ENCODE peak calls at places on chromosomes 2 and 18, in nine cellular contexts. One of them, this sample, is unnamed.

GRCh38 chr2:234425923-234426603 is 70.8 kb downstream of the ARL4C start:
- DNase-seq in stimulated activated CD4-positive, alpha-beta T cell treated with anti-CD3 and anti-CD28 coated beads, Interleukin-12 subunit alpha, Interleukin-12 subunit beta, amount 100 ng/mL, for 4 hours: no peak
- DNase-seq in IMR-90: no peak
- DNase-seq in psoas muscle: no peak
- DNase-seq in Right ventricle myocardium inferior: no peak
- DNase-seq in LoVo: peak; percentile 78
- DNase-seq in stimulated activated naive CD8-positive, alpha-beta T cell treated with anti-CD3 and anti-CD28 coated beads, Interleukin-15, Interleukin-2, amounts not matched to agents 100 U/mL and 50 U/mL, for 24 hours: peak; percentile 64
- DNase-seq in DMS153: no peak
- DNase-seq in activated CD4-positive, alpha-beta memory T cell treated with anti-CD3 and anti-CD28 coated beads, Interleukin-2, amount 10 ng/mL, durations not matched to agents 7 days and 5 days: peak; percentile 88
- DNase-seq in this sample: no peak

GRCh38 chr2:207876834-207877535 is 107.3 kb upstream of the FZD5 start:
- DNase-seq in stimulated activated CD4-positive, alpha-beta T cell treated with anti-CD3 and anti-CD28 coated beads, Interleukin-12 subunit alpha, Interleukin-12 subunit beta, amount 100 ng/mL, for 4 hours: no peak
- DNase-seq in IMR-90: no peak
- DNase-seq in psoas muscle: no peak
- DNase-seq in Right ventricle myocardium inferior: no peak
- DNase-seq in LoVo: no peak
- DNase-seq in stimulated activated naive CD8-positive, alpha-beta T cell treated with anti-CD3 and anti-CD28 coated beads, Interleukin-15, Interleukin-2, amounts not matched to agents 100 U/mL and 50 U/mL, for 24 hours: no peak
- DNase-seq in DMS153: no peak
- DNase-seq in activated CD4-positive, alpha-beta memory T cell treated with anti-CD3 and anti-CD28 coated beads, Interleukin-2, amount 10 ng/mL, durations not matched to agents 7 days and 5 days: no peak
- DNase-seq in this sample: no peak

GRCh38 chr2:220513573-220514288 is 886.3 kb downstream of the SLC4A3 start:
- DNase-seq in stimulated activated CD4-positive, alpha-beta T cell treated with anti-CD3 and anti-CD28 coated beads, Interleukin-12 subunit alpha, Interleukin-12 subunit beta, amount 100 ng/mL, for 4 hours: no peak
- DNase-seq in IMR-90: peak; percentile 20
- DNase-seq in psoas muscle: no peak
- DNase-seq in Right ventricle myocardium inferior: no peak
- DNase-seq in LoVo: no peak
- DNase-seq in stimulated activated naive CD8-positive, alpha-beta T cell treated with anti-CD3 and anti-CD28 coated beads, Interleukin-15, Interleukin-2, amounts not matched to agents 100 U/mL and 50 U/mL, for 24 hours: no peak
- DNase-seq in DMS153: no peak
- DNase-seq in activated CD4-positive, alpha-beta memory T cell treated with anti-CD3 and anti-CD28 coated beads, Interleukin-2, amount 10 ng/mL, durations not matched to agents 7 days and 5 days: no peak
- DNase-seq in this sample: no peak

GRCh38 chr2:11257078-11257477 is 87.4 kb downstream of the ROCK2 start:
- DNase-seq in stimulated activated CD4-positive, alpha-beta T cell treated with anti-CD3 and anti-CD28 coated beads, Interleukin-12 subunit alpha, Interleukin-12 subunit beta, amount 100 ng/mL, for 4 hours: no peak
- DNase-seq in IMR-90: no peak
- DNase-seq in psoas muscle: no peak
- DNase-seq in Right ventricle myocardium inferior: no peak
- DNase-seq in LoVo: no peak
- DNase-seq in stimulated activated naive CD8-positive, alpha-beta T cell treated with anti-CD3 and anti-CD28 coated beads, Interleukin-15, Interleukin-2, amounts not matched to agents 100 U/mL and 50 U/mL, for 24 hours: no peak
- DNase-seq in DMS153: no peak
- DNase-seq in activated CD4-positive, alpha-beta memory T cell treated with anti-CD3 and anti-CD28 coated beads, Interleukin-2, amount 10 ng/mL, durations not matched to agents 7 days and 5 days: no peak
- DNase-seq in this sample: no peak

GRCh38 chr18:11096411-11096810 is 53.0 kb downstream of the PIEZO2 start:
- DNase-seq in stimulated activated CD4-positive, alpha-beta T cell treated with anti-CD3 and anti-CD28 coated beads, Interleukin-12 subunit alpha, Interleukin-12 subunit beta, amount 100 ng/mL, for 4 hours: no peak
- DNase-seq in IMR-90: no peak
- DNase-seq in psoas muscle: no peak
- DNase-seq in Right ventricle myocardium inferior: no peak
- DNase-seq in LoVo: no peak
- DNase-seq in stimulated activated naive CD8-positive, alpha-beta T cell treated with anti-CD3 and anti-CD28 coated beads, Interleukin-15, Interleukin-2, amounts not matched to agents 100 U/mL and 50 U/mL, for 24 hours: no peak
- DNase-seq in DMS153: no peak
- DNase-seq in activated CD4-positive, alpha-beta memory T cell treated with anti-CD3 and anti-CD28 coated beads, Interleukin-2, amount 10 ng/mL, durations not matched to agents 7 days and 5 days: no peak
- DNase-seq in this sample: no peak

GRCh38 chr2:241217320-241218031 is 29.0 kb downstream of the ANO7 start:
- DNase-seq in stimulated activated CD4-positive, alpha-beta T cell treated with anti-CD3 and anti-CD28 coated beads, Interleukin-12 subunit alpha, Interleukin-12 subunit beta, amount 100 ng/mL, for 4 hours: peak; percentile 20
- DNase-seq in IMR-90: peak; percentile 72
- DNase-seq in psoas muscle: peak; percentile 74
- DNase-seq in Right ventricle myocardium inferior: peak; percentile 88
- DNase-seq in LoVo: peak; percentile 41
- DNase-seq in stimulated activated naive CD8-positive, alpha-beta T cell treated with anti-CD3 and anti-CD28 coated beads, Interleukin-15, Interleukin-2, amounts not matched to agents 100 U/mL and 50 U/mL, for 24 hours: peak; percentile 47
- DNase-seq in DMS153: no peak
- DNase-seq in activated CD4-positive, alpha-beta memory T cell treated with anti-CD3 and anti-CD28 coated beads, Interleukin-2, amount 10 ng/mL, durations not matched to agents 7 days and 5 days: no peak
- DNase-seq in this sample: peak; percentile 23

GRCh38 chr18:48539406-48540328 is 836 bp downstream of the CTIF start:
- DNase-seq in stimulated activated CD4-positive, alpha-beta T cell treated with anti-CD3 and anti-CD28 coated beads, Interleukin-12 subunit alpha, Interleukin-12 subunit beta, amount 100 ng/mL, for 4 hours: peak; percentile 12
- DNase-seq in IMR-90: peak; percentile 59
- DNase-seq in psoas muscle: peak; percentile 48
- DNase-seq in Right ventricle myocardium inferior: peak; percentile 83
- DNase-seq in LoVo: peak; percentile 37
- DNase-seq in stimulated activated naive CD8-positive, alpha-beta T cell treated with anti-CD3 and anti-CD28 coated beads, Interleukin-15, Interleukin-2, amounts not matched to agents 100 U/mL and 50 U/mL, for 24 hours: peak; percentile 26
- DNase-seq in DMS153: no peak
- DNase-seq in activated CD4-positive, alpha-beta memory T cell treated with anti-CD3 and anti-CD28 coated beads, Interleukin-2, amount 10 ng/mL, durations not matched to agents 7 days and 5 days: peak; percentile 27
- DNase-seq in this sample: no peak

GRCh38 chr2:216082805-216083204 is 1.1 kb downstream of the TMEM169 start:
- DNase-seq in stimulated activated CD4-positive, alpha-beta T cell treated with anti-CD3 and anti-CD28 coated beads, Interleukin-12 subunit alpha, Interleukin-12 subunit beta, amount 100 ng/mL, for 4 hours: no peak
- DNase-seq in IMR-90: peak; percentile 9
- DNase-seq in psoas muscle: no peak
- DNase-seq in Right ventricle myocardium inferior: peak; percentile 75
- DNase-seq in LoVo: no peak
- DNase-seq in stimulated activated naive CD8-positive, alpha-beta T cell treated with anti-CD3 and anti-CD28 coated beads, Interleukin-15, Interleukin-2, amounts not matched to agents 100 U/mL and 50 U/mL, for 24 hours: peak; percentile 28
- DNase-seq in DMS153: peak; percentile 9
- DNase-seq in activated CD4-positive, alpha-beta memory T cell treated with anti-CD3 and anti-CD28 coated beads, Interleukin-2, amount 10 ng/mL, durations not matched to agents 7 days and 5 days: peak; percentile 22
- DNase-seq in this sample: no peak

GRCh38 chr2:128311216-128311754 is 7.4 kb downstream of the HS6ST1 start:
- DNase-seq in stimulated activated CD4-positive, alpha-beta T cell treated with anti-CD3 and anti-CD28 coated beads, Interleukin-12 subunit alpha, Interleukin-12 subunit beta, amount 100 ng/mL, for 4 hours: no peak
- DNase-seq in IMR-90: no peak
- DNase-seq in psoas muscle: peak; percentile 14
- DNase-seq in Right ventricle myocardium inferior: peak; percentile 26
- DNase-seq in LoVo: no peak
- DNase-seq in stimulated activated naive CD8-positive, alpha-beta T cell treated with anti-CD3 and anti-CD28 coated beads, Interleukin-15, Interleukin-2, amounts not matched to agents 100 U/mL and 50 U/mL, for 24 hours: peak; percentile 0
- DNase-seq in DMS153: no peak
- DNase-seq in activated CD4-positive, alpha-beta memory T cell treated with anti-CD3 and anti-CD28 coated beads, Interleukin-2, amount 10 ng/mL, durations not matched to agents 7 days and 5 days: no peak
- DNase-seq in this sample: no peak

GRCh38 chr2:49210191-49210590 is 55.9 kb upstream of the FSHR start:
- DNase-seq in stimulated activated CD4-positive, alpha-beta T cell treated with anti-CD3 and anti-CD28 coated beads, Interleukin-12 subunit alpha, Interleukin-12 subunit beta, amount 100 ng/mL, for 4 hours: no peak
- DNase-seq in IMR-90: no peak
- DNase-seq in psoas muscle: no peak
- DNase-seq in Right ventricle myocardium inferior: no peak
- DNase-seq in LoVo: no peak
- DNase-seq in stimulated activated naive CD8-positive, alpha-beta T cell treated with anti-CD3 and anti-CD28 coated beads, Interleukin-15, Interleukin-2, amounts not matched to agents 100 U/mL and 50 U/mL, for 24 hours: no peak
- DNase-seq in DMS153: peak; percentile 47
- DNase-seq in activated CD4-positive, alpha-beta memory T cell treated with anti-CD3 and anti-CD28 coated beads, Interleukin-2, amount 10 ng/mL, durations not matched to agents 7 days and 5 days: no peak
- DNase-seq in this sample: no peak

GRCh38 chr18:9101730-9102390 is 639 bp upstream of the NDUFV2 start:
- DNase-seq in stimulated activated CD4-positive, alpha-beta T cell treated with anti-CD3 and anti-CD28 coated beads, Interleukin-12 subunit alpha, Interleukin-12 subunit beta, amount 100 ng/mL, for 4 hours: no peak
- DNase-seq in IMR-90: peak; percentile 86
- DNase-seq in psoas muscle: no peak
- DNase-seq in Right ventricle myocardium inferior: no peak
- DNase-seq in LoVo: peak; percentile 67
- DNase-seq in stimulated activated naive CD8-positive, alpha-beta T cell treated with anti-CD3 and anti-CD28 coated beads, Interleukin-15, Interleukin-2, amounts not matched to agents 100 U/mL and 50 U/mL, for 24 hours: no peak
- DNase-seq in DMS153: peak; percentile 45
- DNase-seq in activated CD4-positive, alpha-beta memory T cell treated with anti-CD3 and anti-CD28 coated beads, Interleukin-2, amount 10 ng/mL, durations not matched to agents 7 days and 5 days: no peak
- DNase-seq in this sample: peak; percentile 31

GRCh38 chr2:86566158-86566827 is 3.0 kb upstream of the CHMP3 start:
- DNase-seq in stimulated activated CD4-positive, alpha-beta T cell treated with anti-CD3 and anti-CD28 coated beads, Interleukin-12 subunit alpha, Interleukin-12 subunit beta, amount 100 ng/mL, for 4 hours: no peak
- DNase-seq in IMR-90: peak; percentile 15
- DNase-seq in psoas muscle: no peak
- DNase-seq in Right ventricle myocardium inferior: no peak
- DNase-seq in LoVo: no peak
- DNase-seq in stimulated activated naive CD8-positive, alpha-beta T cell treated with anti-CD3 and anti-CD28 coated beads, Interleukin-15, Interleukin-2, amounts not matched to agents 100 U/mL and 50 U/mL, for 24 hours: no peak
- DNase-seq in DMS153: no peak
- DNase-seq in activated CD4-positive, alpha-beta memory T cell treated with anti-CD3 and anti-CD28 coated beads, Interleukin-2, amount 10 ng/mL, durations not matched to agents 7 days and 5 days: no peak
- DNase-seq in this sample: no peak

GRCh38 chr18:79366177-79367094 is 29.3 kb upstream of the NFATC1 start:
- DNase-seq in stimulated activated CD4-positive, alpha-beta T cell treated with anti-CD3 and anti-CD28 coated beads, Interleukin-12 subunit alpha, Interleukin-12 subunit beta, amount 100 ng/mL, for 4 hours: no peak
- DNase-seq in IMR-90: peak; percentile 95
- DNase-seq in psoas muscle: no peak
- DNase-seq in Right ventricle myocardium inferior: no peak
- DNase-seq in LoVo: no peak
- DNase-seq in stimulated activated naive CD8-positive, alpha-beta T cell treated with anti-CD3 and anti-CD28 coated beads, Interleukin-15, Interleukin-2, amounts not matched to agents 100 U/mL and 50 U/mL, for 24 hours: no peak
- DNase-seq in DMS153: no peak
- DNase-seq in activated CD4-positive, alpha-beta memory T cell treated with anti-CD3 and anti-CD28 coated beads, Interleukin-2, amount 10 ng/mL, durations not matched to agents 7 days and 5 days: peak; percentile 11
- DNase-seq in this sample: no peak

GRCh38 chr2:147275943-147276342 is 568.9 kb upstream of the ACVR2A start:
- DNase-seq in stimulated activated CD4-positive, alpha-beta T cell treated with anti-CD3 and anti-CD28 coated beads, Interleukin-12 subunit alpha, Interleukin-12 subunit beta, amount 100 ng/mL, for 4 hours: no peak
- DNase-seq in IMR-90: no peak
- DNase-seq in psoas muscle: no peak
- DNase-seq in Right ventricle myocardium inferior: no peak
- DNase-seq in LoVo: no peak
- DNase-seq in stimulated activated naive CD8-positive, alpha-beta T cell treated with anti-CD3 and anti-CD28 coated beads, Interleukin-15, Interleukin-2, amounts not matched to agents 100 U/mL and 50 U/mL, for 24 hours: no peak
- DNase-seq in DMS153: no peak
- DNase-seq in activated CD4-positive, alpha-beta memory T cell treated with anti-CD3 and anti-CD28 coated beads, Interleukin-2, amount 10 ng/mL, durations not matched to agents 7 days and 5 days: no peak
- DNase-seq in this sample: no peak

GRCh38 chr2:179842498-179843153 is 18.8 kb downstream of the ZNF385B start:
- DNase-seq in stimulated activated CD4-positive, alpha-beta T cell treated with anti-CD3 and anti-CD28 coated beads, Interleukin-12 subunit alpha, Interleukin-12 subunit beta, amount 100 ng/mL, for 4 hours: no peak
- DNase-seq in IMR-90: no peak
- DNase-seq in psoas muscle: peak; percentile 11
- DNase-seq in Right ventricle myocardium inferior: no peak
- DNase-seq in LoVo: no peak
- DNase-seq in stimulated activated naive CD8-positive, alpha-beta T cell treated with anti-CD3 and anti-CD28 coated beads, Interleukin-15, Interleukin-2, amounts not matched to agents 100 U/mL and 50 U/mL, for 24 hours: peak; percentile 6
- DNase-seq in DMS153: no peak
- DNase-seq in activated CD4-positive, alpha-beta memory T cell treated with anti-CD3 and anti-CD28 coated beads, Interleukin-2, amount 10 ng/mL, durations not matched to agents 7 days and 5 days: no peak
- DNase-seq in this sample: no peak

GRCh38 chr2:68774569-68775271 is 40.1 kb downstream of the ARHGAP25 start:
- DNase-seq in stimulated activated CD4-positive, alpha-beta T cell treated with anti-CD3 and anti-CD28 coated beads, Interleukin-12 subunit alpha, Interleukin-12 subunit beta, amount 100 ng/mL, for 4 hours: peak; percentile 42
- DNase-seq in IMR-90: peak; percentile 23
- DNase-seq in psoas muscle: peak; percentile 61
- DNase-seq in Right ventricle myocardium inferior: peak; percentile 93
- DNase-seq in LoVo: no peak
- DNase-seq in stimulated activated naive CD8-positive, alpha-beta T cell treated with anti-CD3 and anti-CD28 coated beads, Interleukin-15, Interleukin-2, amounts not matched to agents 100 U/mL and 50 U/mL, for 24 hours: peak; percentile 79
- DNase-seq in DMS153: no peak
- DNase-seq in activated CD4-positive, alpha-beta memory T cell treated with anti-CD3 and anti-CD28 coated beads, Interleukin-2, amount 10 ng/mL, durations not matched to agents 7 days and 5 days: peak; percentile 77
- DNase-seq in this sample: no peak

GRCh38 chr2:42886921-42887320 is 94.5 kb upstream of the HAAO start:
- DNase-seq in stimulated activated CD4-positive, alpha-beta T cell treated with anti-CD3 and anti-CD28 coated beads, Interleukin-12 subunit alpha, Interleukin-12 subunit beta, amount 100 ng/mL, for 4 hours: no peak
- DNase-seq in IMR-90: peak; percentile 47
- DNase-seq in psoas muscle: no peak
- DNase-seq in Right ventricle myocardium inferior: no peak
- DNase-seq in LoVo: no peak
- DNase-seq in stimulated activated naive CD8-positive, alpha-beta T cell treated with anti-CD3 and anti-CD28 coated beads, Interleukin-15, Interleukin-2, amounts not matched to agents 100 U/mL and 50 U/mL, for 24 hours: no peak
- DNase-seq in DMS153: no peak
- DNase-seq in activated CD4-positive, alpha-beta memory T cell treated with anti-CD3 and anti-CD28 coated beads, Interleukin-2, amount 10 ng/mL, durations not matched to agents 7 days and 5 days: no peak
- DNase-seq in this sample: no peak

GRCh38 chr18:12236934-12237832 is 17.0 kb upstream of the CIDEA start:
- DNase-seq in stimulated activated CD4-positive, alpha-beta T cell treated with anti-CD3 and anti-CD28 coated beads, Interleukin-12 subunit alpha, Interleukin-12 subunit beta, amount 100 ng/mL, for 4 hours: peak; percentile 67
- DNase-seq in IMR-90: peak; percentile 36
- DNase-seq in psoas muscle: peak; percentile 73
- DNase-seq in Right ventricle myocardium inferior: peak; percentile 81
- DNase-seq in LoVo: peak; percentile 57
- DNase-seq in stimulated activated naive CD8-positive, alpha-beta T cell treated with anti-CD3 and anti-CD28 coated beads, Interleukin-15, Interleukin-2, amounts not matched to agents 100 U/mL and 50 U/mL, for 24 hours: peak; percentile 83
- DNase-seq in DMS153: no peak
- DNase-seq in activated CD4-positive, alpha-beta memory T cell treated with anti-CD3 and anti-CD28 coated beads, Interleukin-2, amount 10 ng/mL, durations not matched to agents 7 days and 5 days: peak; percentile 71
- DNase-seq in this sample: no peak

GRCh38 chr18:48827321-48828200 is 123.2 kb downstream of the SMAD7 start:
- DNase-seq in stimulated activated CD4-positive, alpha-beta T cell treated with anti-CD3 and anti-CD28 coated beads, Interleukin-12 subunit alpha, Interleukin-12 subunit beta, amount 100 ng/mL, for 4 hours: no peak
- DNase-seq in IMR-90: peak; percentile 73
- DNase-seq in psoas muscle: no peak
- DNase-seq in Right ventricle myocardium inferior: peak; percentile 25
- DNase-seq in LoVo: no peak
- DNase-seq in stimulated activated naive CD8-positive, alpha-beta T cell treated with anti-CD3 and anti-CD28 coated beads, Interleukin-15, Interleukin-2, amounts not matched to agents 100 U/mL and 50 U/mL, for 24 hours: peak; percentile 2
- DNase-seq in DMS153: no peak
- DNase-seq in activated CD4-positive, alpha-beta memory T cell treated with anti-CD3 and anti-CD28 coated beads, Interleukin-2, amount 10 ng/mL, durations not matched to agents 7 days and 5 days: no peak
- DNase-seq in this sample: no peak

GRCh38 chr2:237304763-237305514 is 109.0 kb downstream of the COL6A3 start:
- DNase-seq in stimulated activated CD4-positive, alpha-beta T cell treated with anti-CD3 and anti-CD28 coated beads, Interleukin-12 subunit alpha, Interleukin-12 subunit beta, amount 100 ng/mL, for 4 hours: no peak
- DNase-seq in IMR-90: peak; percentile 87
- DNase-seq in psoas muscle: no peak
- DNase-seq in Right ventricle myocardium inferior: no peak
- DNase-seq in LoVo: peak; percentile 82
- DNase-seq in stimulated activated naive CD8-positive, alpha-beta T cell treated with anti-CD3 and anti-CD28 coated beads, Interleukin-15, Interleukin-2, amounts not matched to agents 100 U/mL and 50 U/mL, for 24 hours: no peak
- DNase-seq in DMS153: no peak
- DNase-seq in activated CD4-positive, alpha-beta memory T cell treated with anti-CD3 and anti-CD28 coated beads, Interleukin-2, amount 10 ng/mL, durations not matched to agents 7 days and 5 days: no peak
- DNase-seq in this sample: no peak

GRCh38 chr2:28352726-28353125 is 39.9 kb upstream of the FOSL2 start:
- DNase-seq in stimulated activated CD4-positive, alpha-beta T cell treated with anti-CD3 and anti-CD28 coated beads, Interleukin-12 subunit alpha, Interleukin-12 subunit beta, amount 100 ng/mL, for 4 hours: no peak
- DNase-seq in IMR-90: no peak
- DNase-seq in psoas muscle: peak; percentile 2
- DNase-seq in Right ventricle myocardium inferior: no peak
- DNase-seq in LoVo: no peak
- DNase-seq in stimulated activated naive CD8-positive, alpha-beta T cell treated with anti-CD3 and anti-CD28 coated beads, Interleukin-15, Interleukin-2, amounts not matched to agents 100 U/mL and 50 U/mL, for 24 hours: no peak
- DNase-seq in DMS153: no peak
- DNase-seq in activated CD4-positive, alpha-beta memory T cell treated with anti-CD3 and anti-CD28 coated beads, Interleukin-2, amount 10 ng/mL, durations not matched to agents 7 days and 5 days: no peak
- DNase-seq in this sample: no peak

GRCh38 chr2:27431395-27431794 is 3.0 kb downstream of the NRBP1 start:
- DNase-seq in stimulated activated CD4-positive, alpha-beta T cell treated with anti-CD3 and anti-CD28 coated beads, Interleukin-12 subunit alpha, Interleukin-12 subunit beta, amount 100 ng/mL, for 4 hours: no peak
- DNase-seq in IMR-90: peak; percentile 62
- DNase-seq in psoas muscle: no peak
- DNase-seq in Right ventricle myocardium inferior: no peak
- DNase-seq in LoVo: no peak
- DNase-seq in stimulated activated naive CD8-positive, alpha-beta T cell treated with anti-CD3 and anti-CD28 coated beads, Interleukin-15, Interleukin-2, amounts not matched to agents 100 U/mL and 50 U/mL, for 24 hours: peak; percentile 35
- DNase-seq in DMS153: no peak
- DNase-seq in activated CD4-positive, alpha-beta memory T cell treated with anti-CD3 and anti-CD28 coated beads, Interleukin-2, amount 10 ng/mL, durations not matched to agents 7 days and 5 days: peak; percentile 51
- DNase-seq in this sample: no peak

GRCh38 chr18:9825571-9826073 is 60.2 kb upstream of the TXNDC2 start:
- DNase-seq in stimulated activated CD4-positive, alpha-beta T cell treated with anti-CD3 and anti-CD28 coated beads, Interleukin-12 subunit alpha, Interleukin-12 subunit beta, amount 100 ng/mL, for 4 hours: no peak
- DNase-seq in IMR-90: peak; percentile 96
- DNase-seq in psoas muscle: no peak
- DNase-seq in Right ventricle myocardium inferior: no peak
- DNase-seq in LoVo: peak; percentile 95
- DNase-seq in stimulated activated naive CD8-positive, alpha-beta T cell treated with anti-CD3 and anti-CD28 coated beads, Interleukin-15, Interleukin-2, amounts not matched to agents 100 U/mL and 50 U/mL, for 24 hours: no peak
- DNase-seq in DMS153: peak; percentile 23
- DNase-seq in activated CD4-positive, alpha-beta memory T cell treated with anti-CD3 and anti-CD28 coated beads, Interleukin-2, amount 10 ng/mL, durations not matched to agents 7 days and 5 days: no peak
- DNase-seq in this sample: peak; percentile 60